ENCODE peak calls at places on chromosomes 7 and 10, in six cellular contexts. One of them, this sample, is unnamed.

GRCh38 chr7:2523461-2523905 is 3.9 kb downstream of the LFNG start:
- DNase-seq in ureter: no peak
- DNase-seq in ELR: no peak
- DNase-seq in pons: no peak
- DNase-seq in effector CD4-positive, alpha-beta T cell: no peak
- DNase-seq in Karpas-422: no peak
- DNase-seq in this sample: no peak

GRCh38 chr10:79982486-79982800 is 33.5 kb upstream of the SFTPD start:
- DNase-seq in ureter: no peak
- DNase-seq in ELR: no peak
- DNase-seq in pons: no peak
- DNase-seq in effector CD4-positive, alpha-beta T cell: no peak
- DNase-seq in Karpas-422: no peak
- DNase-seq in this sample: no peak

GRCh38 chr7:5532520-5533335 is 109.1 kb upstream of the TNRC18 start:
- DNase-seq in ureter: peak; percentile 86
- DNase-seq in ELR: no peak
- DNase-seq in pons: peak; percentile 45
- DNase-seq in effector CD4-positive, alpha-beta T cell: no peak
- DNase-seq in Karpas-422: peak; percentile 96
- DNase-seq in this sample: peak; percentile 63

GRCh38 chr10:102016416-102016815 is 39.6 kb downstream of the ARMH3 start:
- DNase-seq in ureter: no peak
- DNase-seq in ELR: no peak
- DNase-seq in pons: no peak
- DNase-seq in effector CD4-positive, alpha-beta T cell: no peak
- DNase-seq in Karpas-422: no peak
- DNase-seq in this sample: peak; percentile 16

GRCh38 chr7:47693161-47693740 is 111.3 kb upstream of the TNS3 start:
- DNase-seq in ureter: no peak
- DNase-seq in ELR: peak; percentile 63
- DNase-seq in pons: no peak
- DNase-seq in effector CD4-positive, alpha-beta T cell: no peak
- DNase-seq in Karpas-422: no peak
- DNase-seq in this sample: peak; percentile 49

GRCh38 chr10:5943536-5943935 is 33.8 kb downstream of the IL15RA start:
- DNase-seq in ureter: peak; percentile 52
- DNase-seq in ELR: peak; percentile 15
- DNase-seq in pons: no peak
- DNase-seq in effector CD4-positive, alpha-beta T cell: no peak
- DNase-seq in Karpas-422: no peak
- DNase-seq in this sample: peak; percentile 58

GRCh38 chr7:40057292-40057691 is 77.1 kb downstream of the MPLKIP start:
- DNase-seq in ureter: no peak
- DNase-seq in ELR: peak; percentile 12
- DNase-seq in pons: no peak
- DNase-seq in effector CD4-positive, alpha-beta T cell: no peak
- DNase-seq in Karpas-422: no peak
- DNase-seq in this sample: peak; percentile 11

GRCh38 chr7:132815696-132816334 is 239.5 kb upstream of the PLXNA4 start:
- DNase-seq in ureter: no peak
- DNase-seq in ELR: no peak
- DNase-seq in pons: no peak
- DNase-seq in effector CD4-positive, alpha-beta T cell: no peak
- DNase-seq in Karpas-422: no peak
- DNase-seq in this sample: no peak

GRCh38 chr7:128407751-128408708 is 1.8 kb downstream of the IMPDH1 start:
- DNase-seq in ureter: no peak
- DNase-seq in ELR: no peak
- DNase-seq in pons: no peak
- DNase-seq in effector CD4-positive, alpha-beta T cell: no peak
- DNase-seq in Karpas-422: no peak
- DNase-seq in this sample: no peak

GRCh38 chr10:10256860-10257259 is 760.8 kb upstream of the CELF2 start:
- DNase-seq in ureter: no peak
- DNase-seq in ELR: no peak
- DNase-seq in pons: no peak
- DNase-seq in effector CD4-positive, alpha-beta T cell: no peak
- DNase-seq in Karpas-422: no peak
- DNase-seq in this sample: no peak

GRCh38 chr7:20825555-20825954 is 38.9 kb upstream of the SP8 start:
- DNase-seq in ureter: no peak
- DNase-seq in ELR: no peak
- DNase-seq in pons: no peak
- DNase-seq in effector CD4-positive, alpha-beta T cell: no peak
- DNase-seq in Karpas-422: no peak
- DNase-seq in this sample: no peak

GRCh38 chr7:137970263-137970975 is 31.5 kb downstream of the CREB3L2 start:
- DNase-seq in ureter: no peak
- DNase-seq in ELR: peak; percentile 84
- DNase-seq in pons: peak; percentile 38
- DNase-seq in effector CD4-positive, alpha-beta T cell: no peak
- DNase-seq in Karpas-422: no peak
- DNase-seq in this sample: peak; percentile 86

GRCh38 chr10:132986076-132986475 is 43.7 kb upstream of the CFAP46 start:
- DNase-seq in ureter: no peak
- DNase-seq in ELR: no peak
- DNase-seq in pons: no peak
- DNase-seq in effector CD4-positive, alpha-beta T cell: no peak
- DNase-seq in Karpas-422: no peak
- DNase-seq in this sample: no peak

GRCh38 chr10:105068497-105068896 is 427.4 kb downstream of the SORCS3 start:
- DNase-seq in ureter: no peak
- DNase-seq in ELR: peak; percentile 3
- DNase-seq in pons: no peak
- DNase-seq in effector CD4-positive, alpha-beta T cell: no peak
- DNase-seq in Karpas-422: no peak
- DNase-seq in this sample: no peak

GRCh38 chr7:158274404-158274811 is 313.2 kb downstream of the PTPRN2 start:
- DNase-seq in ureter: no peak
- DNase-seq in ELR: no peak
- DNase-seq in pons: no peak
- DNase-seq in effector CD4-positive, alpha-beta T cell: no peak
- DNase-seq in Karpas-422: no peak
- DNase-seq in this sample: no peak

GRCh38 chr7:29239638-29240037 is 45.1 kb downstream of the CHN2 start:
- DNase-seq in ureter: no peak
- DNase-seq in ELR: no peak
- DNase-seq in pons: no peak
- DNase-seq in effector CD4-positive, alpha-beta T cell: no peak
- DNase-seq in Karpas-422: peak; percentile 92
- DNase-seq in this sample: no peak

GRCh38 chr10:1377756-1378397 is 321.7 kb downstream of the WDR37 start:
- DNase-seq in ureter: peak; percentile 18
- DNase-seq in ELR: no peak
- DNase-seq in pons: no peak
- DNase-seq in effector CD4-positive, alpha-beta T cell: no peak
- DNase-seq in Karpas-422: no peak
- DNase-seq in this sample: no peak

GRCh38 chr7:75732764-75733630 is 5.7 kb downstream of the HIP1 start:
- DNase-seq in ureter: no peak
- DNase-seq in ELR: peak; percentile 99
- DNase-seq in pons: no peak
- DNase-seq in effector CD4-positive, alpha-beta T cell: no peak
- DNase-seq in Karpas-422: no peak
- DNase-seq in this sample: peak; percentile 89

GRCh38 chr7:256461-256940 is 33.5 kb upstream of the FOXL3 start:
- DNase-seq in ureter: no peak
- DNase-seq in ELR: no peak
- DNase-seq in pons: no peak
- DNase-seq in effector CD4-positive, alpha-beta T cell: no peak
- DNase-seq in Karpas-422: no peak
- DNase-seq in this sample: no peak

GRCh38 chr7:87370660-87371180 is 25.3 kb downstream of the CROT start:
- DNase-seq in ureter: no peak
- DNase-seq in ELR: peak; percentile 11
- DNase-seq in pons: no peak
- DNase-seq in effector CD4-positive, alpha-beta T cell: no peak
- DNase-seq in Karpas-422: no peak
- DNase-seq in this sample: peak; percentile 3

GRCh38 chr7:148697256-148697841 is 1.4 kb upstream of the CUL1 start:
- DNase-seq in ureter: no peak
- DNase-seq in ELR: peak; percentile 86
- DNase-seq in pons: peak; percentile 20
- DNase-seq in effector CD4-positive, alpha-beta T cell: peak; percentile 17
- DNase-seq in Karpas-422: no peak
- DNase-seq in this sample: peak; percentile 64

GRCh38 chr10:116848912-116849270 is 408 bp upstream of the ENO4 start:
- DNase-seq in ureter: no peak
- DNase-seq in ELR: no peak
- DNase-seq in pons: no peak
- DNase-seq in effector CD4-positive, alpha-beta T cell: no peak
- DNase-seq in Karpas-422: no peak
- DNase-seq in this sample: peak; percentile 40

GRCh38 chr10:123136806-123137642 is 1.3 kb downstream of the HMX3 start:
- DNase-seq in ureter: no peak
- DNase-seq in ELR: no peak
- DNase-seq in pons: no peak
- DNase-seq in effector CD4-positive, alpha-beta T cell: no peak
- DNase-seq in Karpas-422: no peak
- DNase-seq in this sample: no peak

GRCh38 chr7:157541796-157542668 is 205.2 kb downstream of the DNAJB6 start:
- DNase-seq in ureter: no peak
- DNase-seq in ELR: no peak
- DNase-seq in pons: no peak
- DNase-seq in effector CD4-positive, alpha-beta T cell: no peak
- DNase-seq in Karpas-422: no peak
- DNase-seq in this sample: no peak

GRCh38 chr7:83629117-83629880 is 19.6 kb downstream of the SEMA3E start:
- DNase-seq in ureter: no peak
- DNase-seq in ELR: no peak
- DNase-seq in pons: no peak
- DNase-seq in effector CD4-positive, alpha-beta T cell: no peak
- DNase-seq in Karpas-422: no peak
- DNase-seq in this sample: no peak

GRCh38 chr7:82677064-82677463 is 233.5 kb upstream of the CACNA2D1 start:
- DNase-seq in ureter: no peak
- DNase-seq in ELR: no peak
- DNase-seq in pons: no peak
- DNase-seq in effector CD4-positive, alpha-beta T cell: no peak
- DNase-seq in Karpas-422: no peak
- DNase-seq in this sample: no peak

GRCh38 chr7:117941138-117941810 is 68.0 kb upstream of the CTTNBP2 start:
- DNase-seq in ureter: no peak
- DNase-seq in ELR: no peak
- DNase-seq in pons: no peak
- DNase-seq in effector CD4-positive, alpha-beta T cell: no peak
- DNase-seq in Karpas-422: no peak
- DNase-seq in this sample: no peak

GRCh38 chr10:77459905-77460304 is 177.7 kb downstream of the KCNMA1 start:
- DNase-seq in ureter: no peak
- DNase-seq in ELR: no peak
- DNase-seq in pons: no peak
- DNase-seq in effector CD4-positive, alpha-beta T cell: no peak
- DNase-seq in Karpas-422: no peak
- DNase-seq in this sample: no peak

GRCh38 chr10:77452952-77453564 is 184.6 kb downstream of the KCNMA1 start:
- DNase-seq in ureter: no peak
- DNase-seq in ELR: no peak
- DNase-seq in pons: no peak
- DNase-seq in effector CD4-positive, alpha-beta T cell: no peak
- DNase-seq in Karpas-422: no peak
- DNase-seq in this sample: no peak

GRCh38 chr7:55538538-55538937 is 33.8 kb downstream of the VOPP1 start:
- DNase-seq in ureter: no peak
- DNase-seq in ELR: peak; percentile 95
- DNase-seq in pons: no peak
- DNase-seq in effector CD4-positive, alpha-beta T cell: no peak
- DNase-seq in Karpas-422: no peak
- DNase-seq in this sample: peak; percentile 91

GRCh38 chr10:122983898-122984297 is 3.7 kb downstream of the PSTK start:
- DNase-seq in ureter: no peak
- DNase-seq in ELR: no peak
- DNase-seq in pons: no peak
- DNase-seq in effector CD4-positive, alpha-beta T cell: no peak
- DNase-seq in Karpas-422: no peak
- DNase-seq in this sample: no peak

GRCh38 chr10:100882681-100883321 is 30.0 kb upstream of the SLF2 start:
- DNase-seq in ureter: no peak
- DNase-seq in ELR: peak; percentile 63
- DNase-seq in pons: no peak
- DNase-seq in effector CD4-positive, alpha-beta T cell: no peak
- DNase-seq in Karpas-422: no peak
- DNase-seq in this sample: peak; percentile 43

GRCh38 chr10:48698971-48699627 is 14.4 kb downstream of the WDFY4 start:
- DNase-seq in ureter: no peak
- DNase-seq in ELR: no peak
- DNase-seq in pons: no peak
- DNase-seq in effector CD4-positive, alpha-beta T cell: no peak
- DNase-seq in Karpas-422: no peak
- DNase-seq in this sample: no peak

GRCh38 chr7:133735222-133735621 is 391.9 kb upstream of the LRGUK start:
- DNase-seq in ureter: no peak
- DNase-seq in ELR: peak; percentile 71
- DNase-seq in pons: no peak
- DNase-seq in effector CD4-positive, alpha-beta T cell: no peak
- DNase-seq in Karpas-422: no peak
- DNase-seq in this sample: no peak

GRCh38 chr10:111360260-111360925 is 283.6 kb downstream of the ADRA2A start:
- DNase-seq in ureter: peak; percentile 44
- DNase-seq in ELR: peak; percentile 18
- DNase-seq in pons: peak; percentile 37
- DNase-seq in effector CD4-positive, alpha-beta T cell: no peak
- DNase-seq in Karpas-422: peak; percentile 82
- DNase-seq in this sample: peak; percentile 63

GRCh38 chr7:48837266-48837665 is 87.1 kb upstream of the CDC14C start:
- DNase-seq in ureter: no peak
- DNase-seq in ELR: no peak
- DNase-seq in pons: no peak
- DNase-seq in effector CD4-positive, alpha-beta T cell: no peak
- DNase-seq in Karpas-422: no peak
- DNase-seq in this sample: no peak

GRCh38 chr7:25303380-25304321 is 75.4 kb upstream of the NPVF start:
- DNase-seq in ureter: no peak
- DNase-seq in ELR: no peak
- DNase-seq in pons: no peak
- DNase-seq in effector CD4-positive, alpha-beta T cell: no peak
- DNase-seq in Karpas-422: no peak
- DNase-seq in this sample: peak; percentile 5